ENCODE peak calls at places on chromosomes 13 and 19, in eight cellular contexts. V is amygdala, Q is GM03348, R is H1, Y is WTC11, W is brain microvascular endothelial cell, X is Calu3, A is astrocyte of the hippocampus. L is an unnamed sample.

GRCh38 chr19:23470873-23471555 is 75.7 kb upstream of the ZNF91 start:
- DNase-seq in X (no peak), V (no peak), W (no peak), Q (no peak), R (no peak), A (no peak), Y (peak), L (no peak)

GRCh38 chr13:76854894-76855293 is 31.3 kb downstream of the KCTD12 start:
- DNase-seq in Y (no peak), R (no peak), Q (peak), W (no peak), X (no peak), A (peak), V (no peak), L (peak)

GRCh38 chr19:28349604-28350003 is 863.3 kb downstream of the UQCRFS1 start:
- DNase-seq in Y (no peak), W (no peak), A (no peak), Q (no peak), R (no peak), V (no peak), X (no peak), L (no peak)

GRCh38 chr13:29922896-29923295 is 72.5 kb upstream of the UBL3 start:
- DNase-seq in Y (no peak), X (no peak), A (peak), Q (peak), V (no peak), W (peak), R (no peak), L (peak)

GRCh38 chr19:2867025-2867991 is at the start of gene ZNF556:
- DNase-seq in A (no peak), V (no peak), Y (no peak), Q (peak), X (no peak), W (no peak), R (no peak), L (peak)

GRCh38 chr19:46862974-46863632 is 2.3 kb downstream of the ARHGAP35 start:
- DNase-seq in A (no peak), Y (peak), Q (no peak), R (no peak), X (no peak), W (no peak), V (no peak), L (no peak)

GRCh38 chr19:41627966-41628675 is 1.2 kb upstream of the CEACAM4 start:
- DNase-seq in Q (no peak), A (no peak), R (no peak), W (no peak), V (no peak), X (no peak), Y (no peak), L (no peak)

GRCh38 chr19:29629836-29630534 is 23.9 kb downstream of the POP4 start:
- DNase-seq in A (no peak), X (no peak), W (no peak), V (no peak), Q (no peak), R (no peak), Y (no peak), L (no peak)

GRCh38 chr19:7975037-7975436 is 30.4 kb downstream of the ELAVL1 start:
- DNase-seq in X (no peak), R (no peak), A (peak), Q (no peak), W (no peak), V (no peak), Y (no peak), L (no peak)

GRCh38 chr19:16325161-16325527 is 518 bp downstream of the KLF2 start:
- DNase-seq in Y (peak), R (peak), A (peak), V (no peak), X (peak), Q (peak), W (no peak), L (no peak)

GRCh38 chr13:45807520-45808099 is 43.9 kb downstream of the SIAH3 start:
- DNase-seq in Q (peak), X (peak), R (no peak), W (peak), Y (peak), V (no peak), A (peak), L (peak)

GRCh38 chr13:37277435-37278144 is 172.1 kb upstream of the CSNK1A1L start:
- DNase-seq in R (no peak), Q (peak), V (no peak), X (no peak), A (peak), W (no peak), Y (no peak), L (peak)

GRCh38 chr19:45457776-45458175 is 10.0 kb upstream of the FOSB start:
- DNase-seq in X (no peak), Q (no peak), V (no peak), R (no peak), A (no peak), W (no peak), Y (no peak), L (no peak)

GRCh38 chr13:25731037-25731436 is 320.8 kb downstream of the SHISA2 start:
- DNase-seq in A (no peak), Q (no peak), X (no peak), Y (no peak), R (no peak), V (no peak), W (no peak), L (no peak)

GRCh38 chr13:50635504-50635903 is 208.0 kb downstream of the DLEU7 start:
- DNase-seq in Q (no peak), A (no peak), R (no peak), W (no peak), Y (no peak), V (no peak), X (no peak), L (peak)

GRCh38 chr13:92769064-92769463 is 457.5 kb upstream of the GPC6 start:
- DNase-seq in Q (peak), W (no peak), X (no peak), R (no peak), Y (no peak), A (no peak), V (no peak), L (peak)

GRCh38 chr13:21033224-21033855 is 28.0 kb downstream of the LATS2 start:
- DNase-seq in V (no peak), Y (no peak), X (peak), A (peak), R (no peak), W (no peak), Q (peak), L (no peak)

GRCh38 chr13:20573636-20574035 is 6.7 kb downstream of the IFT88 start:
- DNase-seq in V (no peak), R (no peak), W (no peak), Y (no peak), Q (no peak), A (no peak), X (no peak), L (no peak)

GRCh38 chr13:100673376-100673830 is 1.2 kb downstream of the TMTC4 start:
- DNase-seq in Q (no peak), R (peak), V (no peak), A (no peak), X (no peak), Y (peak), W (no peak), L (no peak)

GRCh38 chr19:48798937-48799336 is 11.9 kb downstream of the BCAT2 start:
- DNase-seq in R (peak), X (no peak), V (no peak), Y (peak), Q (no peak), W (peak), A (peak), L (no peak)

GRCh38 chr13:91228083-91228482 is 119.4 kb upstream of the MIR17HG start:
- DNase-seq in W (no peak), Y (no peak), R (no peak), A (peak), X (no peak), V (no peak), Q (no peak), L (no peak)

GRCh38 chr13:46655727-46656180 is 102.8 kb downstream of the LRCH1 start:
- DNase-seq in A (peak), Q (peak), R (no peak), Y (no peak), W (no peak), X (no peak), V (no peak), L (no peak)

GRCh38 chr19:3142292-3142670 is 6.4 kb downstream of the GNA15 start:
- DNase-seq in Y (no peak), A (peak), R (no peak), V (no peak), Q (peak), W (peak), X (no peak), L (no peak)

GRCh38 chr13:61247149-61247936 is 168.3 kb downstream of the PCDH20 start:
- DNase-seq in W (no peak), V (no peak), R (peak), X (no peak), Y (peak), Q (no peak), A (no peak), L (no peak)

GRCh38 chr19:10603873-10604459 is 16.9 kb upstream of the AP1M2 start:
- DNase-seq in Q (no peak), W (peak), X (no peak), Y (no peak), V (no peak), A (peak), R (no peak), L (no peak)

GRCh38 chr13:77846173-77846572 is 72.5 kb downstream of the EDNRB start:
- DNase-seq in Y (no peak), Q (no peak), V (no peak), W (no peak), A (no peak), R (no peak), X (no peak), L (no peak)

GRCh38 chr13:107301724-107302374 is 733.9 kb upstream of the ARGLU1 start:
- DNase-seq in A (no peak), W (no peak), V (no peak), X (no peak), Q (no peak), R (no peak), Y (no peak), L (no peak)

L was measured in NCI-H226.